ENCODE peak calls at places on chromosomes 3 and 15, in six cellular contexts. Z is activated T-helper 9 cell treated with anti-CD3 and anti-CD28 coated beads, Interleukin-2, amount 50 U/mL, for 16 hours; Y is Kasumi-1; I is left cardiac atrium; U is COR-L47; Q is stimulated activated CD4-positive, alpha-beta T cell treated with anti-CD3 and anti-CD28 coated beads, Interleukin-4, amount 100 ng/mL, for 4 hours. A is an unnamed sample.

GRCh38 chr15:38374024-38374423 is 79.9 kb upstream of the FAM98B start:
- DNase-seq in Z (no peak), Y (no peak), I (no peak), U (no peak), Q (no peak), A (no peak)

GRCh38 chr3:126340943-126341754 is 16.1 kb downstream of the KLF15 start:
- DNase-seq in Z (no peak), Y (no peak), I (no peak), U (no peak), Q (no peak), A (no peak)

GRCh38 chr15:71366926-71367325 is 251.7 kb downstream of the THSD4 start:
- DNase-seq in Z (no peak), Y (no peak), I (no peak), U (no peak), Q (no peak), A (no peak)

GRCh38 chr3:157104928-157105652 is 54.9 kb downstream of the CCNL1 start:
- DNase-seq in Z (no peak), Y (no peak), I (no peak), U (peak), Q (no peak), A (no peak)

GRCh38 chr15:86373147-86373546 is 293.5 kb downstream of the AGBL1 start:
- DNase-seq in Z (no peak), Y (no peak), I (no peak), U (no peak), Q (no peak), A (no peak)

GRCh38 chr3:8627949-8628348 is 16.6 kb downstream of the SSUH2 start:
- DNase-seq in Z (no peak), Y (no peak), I (no peak), U (no peak), Q (no peak), A (no peak)

GRCh38 chr15:51731549-51732267 is 5.7 kb downstream of the LYSMD2 start:
- DNase-seq in Z (no peak), Y (peak), I (no peak), U (no peak), Q (no peak), A (no peak)

GRCh38 chr3:161964856-161965255 is 468.2 kb downstream of the OTOL1 start:
- DNase-seq in Z (no peak), Y (no peak), I (no peak), U (no peak), Q (no peak), A (no peak)

GRCh38 chr3:69178100-69178499 is 55.7 kb upstream of the LMOD3 start:
- DNase-seq in Z (no peak), Y (no peak), I (no peak), U (no peak), Q (no peak), A (no peak)

GRCh38 chr3:178690571-178690970 is 154.3 kb downstream of the KCNMB2 start:
- DNase-seq in Z (no peak), Y (no peak), I (no peak), U (no peak), Q (no peak), A (no peak)

GRCh38 chr3:73226026-73226425 is 164.6 kb downstream of the EBLN2 start:
- DNase-seq in Z (no peak), Y (no peak), I (no peak), U (no peak), Q (no peak), A (no peak)

GRCh38 chr15:52183562-52184173 is 7.5 kb downstream of the GNB5 start:
- DNase-seq in Z (no peak), Y (no peak), I (no peak), U (no peak), Q (no peak), A (no peak)

GRCh38 chr3:167740961-167741587 is 5.6 kb downstream of the SERPINI1 start:
- DNase-seq in Z (no peak), Y (peak), I (no peak), U (peak), Q (peak), A (peak)

GRCh38 chr3:171982829-171983228 is 56.5 kb upstream of the FNDC3B start:
- DNase-seq in Z (no peak), Y (no peak), I (no peak), U (no peak), Q (no peak), A (no peak)

GRCh38 chr3:42742259-42742658 is 30.8 kb downstream of the CCDC13 start:
- DNase-seq in Z (no peak), Y (no peak), I (no peak), U (no peak), Q (no peak), A (no peak)

GRCh38 chr3:186746008-186746407 is 28.8 kb downstream of the KNG1 start:
- DNase-seq in Z (no peak), Y (peak), I (peak), U (no peak), Q (no peak), A (no peak)

GRCh38 chr3:57545636-57546268 is 1.6 kb upstream of the DNAH12 start:
- DNase-seq in Z (no peak), Y (no peak), I (peak), U (no peak), Q (no peak), A (no peak)

GRCh38 chr15:57332326-57332725 is 44.0 kb upstream of the CGNL1 start:
- DNase-seq in Z (no peak), Y (no peak), I (no peak), U (no peak), Q (no peak), A (no peak)

GRCh38 chr15:80418892-80419537 is 14.8 kb downstream of the ARNT2 start:
- DNase-seq in Z (no peak), Y (peak), I (no peak), U (peak), Q (no peak), A (no peak)

GRCh38 chr3:190288836-190289235 is 33.4 kb downstream of the CLDN1 start:
- DNase-seq in Z (no peak), Y (no peak), I (no peak), U (no peak), Q (no peak), A (no peak)

GRCh38 chr15:91622676-91623342 is 230.7 kb upstream of the SLCO3A1 start:
- DNase-seq in Z (no peak), Y (no peak), I (no peak), U (no peak), Q (no peak), A (no peak)

GRCh38 chr3:131158434-131158833 is 131.8 kb downstream of the NEK11 start:
- DNase-seq in Z (no peak), Y (no peak), I (no peak), U (no peak), Q (no peak), A (no peak)

GRCh38 chr15:94203321-94203720 is 28.0 kb upstream of the MCTP2 start:
- DNase-seq in Z (no peak), Y (no peak), I (no peak), U (no peak), Q (no peak), A (no peak)

GRCh38 chr3:12998648-12999047 is 74.6 kb downstream of the IQSEC1 start:
- DNase-seq in Z (no peak), Y (no peak), I (peak), U (no peak), Q (no peak), A (no peak)

GRCh38 chr3:32340039-32340438 is 51.6 kb upstream of the CMTM7 start:
- DNase-seq in Z (no peak), Y (peak), I (no peak), U (peak), Q (no peak), A (no peak)

GRCh38 chr3:139935866-139936817 is 1.2 kb downstream of the CLSTN2 start:
- DNase-seq in Z (no peak), Y (no peak), I (peak), U (peak), Q (no peak), A (no peak)

GRCh38 chr3:166986000-166986399 is 394.1 kb downstream of the ZBBX start:
- DNase-seq in Z (no peak), Y (no peak), I (no peak), U (no peak), Q (no peak), A (no peak)

GRCh38 chr3:56801597-56802410 is at the start of gene ARHGEF3:
- DNase-seq in Z (peak), Y (peak), I (peak), U (peak), Q (peak), A (peak)

GRCh38 chr3:64216706-64217105 is 8.6 kb downstream of the PRICKLE2 start:
- DNase-seq in Z (no peak), Y (no peak), I (no peak), U (no peak), Q (no peak), A (no peak)

GRCh38 chr3:101676219-101676764 is 640 bp downstream of the ZBTB11 start:
- DNase-seq in Z (peak), Y (no peak), I (peak), U (no peak), Q (peak), A (peak)